ENCODE peak calls at places on chromosomes 11 and 22, in ten cellular contexts. G is A673, N is caudate nucleus, K is lower lobe of right lung, S is Karpas-422, J is heart right ventricle, V is body of pancreas, H is trophoblast cell, C is HepG2, M is aorta. R is an unnamed sample.

GRCh38 chr22:36830601-36831000 is 13.8 kb upstream of the PVALB start:
- DNase-seq in H (no peak), V (no peak), J (no peak), G (no peak), C (no peak), M (no peak), K (no peak), N (no peak), S (no peak), R (no peak)

GRCh38 chr22:37201066-37201820 is 11.0 kb downstream of the SSTR3 start:
- DNase-seq in J (no peak), G (no peak), V (no peak), M (peak), N (no peak), K (peak), H (no peak), S (no peak), C (no peak), R (no peak)

GRCh38 chr11:65821107-65821506 is 12.7 kb upstream of the SNX32 start:
- DNase-seq in M (no peak), S (peak), N (no peak), H (no peak), G (no peak), C (peak), K (peak), J (no peak), V (no peak), R (no peak)

GRCh38 chr11:100791873-100792272 is 104.8 kb downstream of the ARHGAP42 start:
- DNase-seq in G (no peak), V (no peak), M (no peak), C (no peak), S (no peak), K (no peak), H (no peak), N (no peak), J (no peak), R (no peak)

GRCh38 chr22:32623943-32624342 is 149.3 kb downstream of the FBXO7 start:
- DNase-seq in V (peak), G (no peak), K (no peak), J (peak), S (no peak), N (no peak), C (peak), H (no peak), M (peak), R (no peak)

GRCh38 chr11:9315078-9315688 is 790 bp upstream of the TMEM41B start:
- DNase-seq in N (no peak), K (peak), S (no peak), H (no peak), J (no peak), G (no peak), V (peak), C (no peak), M (no peak), R (no peak)

GRCh38 chr11:121479839-121480238 is 27.1 kb upstream of the SORL1-AS1 start:
- DNase-seq in G (no peak), N (no peak), S (no peak), H (no peak), M (no peak), V (no peak), J (no peak), C (no peak), K (no peak), R (no peak)

GRCh38 chr11:48062649-48063048 is 82.3 kb downstream of the PTPRJ start:
- DNase-seq in N (no peak), G (no peak), H (peak), C (no peak), M (no peak), K (no peak), V (no peak), J (no peak), S (no peak), R (no peak)

GRCh38 chr11:17607572-17608570 is 60.8 kb downstream of the OTOG start:
- DNase-seq in G (no peak), K (no peak), M (no peak), N (no peak), V (no peak), S (no peak), C (no peak), H (no peak), J (no peak), R (no peak)

GRCh38 chr22:30802202-30803166 is 107.8 kb downstream of the OSBP2 start:
- DNase-seq in S (peak), K (peak), G (peak), H (peak), J (peak), C (peak), M (peak), V (peak), N (peak), R (peak)

GRCh38 chr11:47550288-47551052 is 2.5 kb downstream of the CELF1 start:
- DNase-seq in M (no peak), G (no peak), S (no peak), K (no peak), N (no peak), H (peak), J (no peak), V (no peak), C (no peak), R (no peak)

GRCh38 chr11:35980646-35981402 is 37.0 kb downstream of the LDLRAD3 start:
- DNase-seq in N (no peak), S (no peak), J (no peak), M (no peak), V (no peak), H (peak), K (no peak), G (no peak), C (no peak), R (no peak)

GRCh38 chr22:49393526-49393925 is 434.1 kb downstream of the BRD1 start:
- DNase-seq in G (no peak), V (no peak), J (no peak), K (no peak), S (no peak), C (no peak), H (no peak), M (no peak), N (no peak), R (no peak)

GRCh38 chr11:33606762-33607161 is 93.9 kb downstream of the C11orf91 start:
- DNase-seq in S (no peak), V (no peak), N (no peak), C (no peak), M (no peak), K (no peak), H (no peak), J (no peak), G (no peak), R (no peak)

GRCh38 chr11:85464283-85464682 is 162.9 kb downstream of the DLG2 start:
- DNase-seq in V (no peak), C (no peak), H (no peak), S (peak), J (no peak), M (no peak), N (no peak), K (no peak), G (peak), R (no peak)

GRCh38 chr22:38793721-38794466 is at the start of gene DNAL4:
- DNase-seq in V (peak), K (peak), S (peak), J (peak), G (peak), M (peak), N (peak), H (peak), C (peak), R (peak)
- H3K27ac ChIP-seq in V (peak), K (peak), S (no peak), J (peak), G (peak), M (no peak), N (peak), H (no peak), C (peak), R (peak)

DNA sequence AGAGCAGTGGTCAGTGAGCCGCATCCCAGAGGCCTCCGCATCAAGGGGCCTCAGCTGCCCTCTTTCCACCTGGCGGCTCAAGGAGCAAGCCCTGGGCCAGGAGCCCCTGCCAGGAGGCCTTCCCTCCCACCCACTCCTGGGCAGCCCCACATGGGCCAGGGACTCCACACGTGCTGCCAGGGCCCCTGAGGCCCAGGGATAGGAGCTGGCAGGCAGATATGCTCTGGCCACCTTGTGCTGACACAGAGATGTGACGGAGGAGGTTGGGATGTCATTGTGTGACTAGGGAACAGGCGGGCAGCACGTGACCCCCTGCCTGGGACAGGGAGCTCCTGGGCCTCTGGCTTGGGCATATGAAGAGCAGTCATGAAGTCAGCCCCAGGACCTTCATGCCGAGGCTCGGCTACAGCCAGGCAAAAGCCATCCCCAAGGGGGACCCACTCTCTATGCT is 77.9 kb downstream of the PIWIL3 start:
- DNase-seq in K (no peak), N (no peak), H (no peak), J (no peak), V (no peak), C (no peak), S (no peak), G (no peak), M (no peak), R (no peak)
- H3K27ac ChIP-seq in K (peak), N (peak), H (no peak), J (peak), V (no peak), C (no peak), S (no peak), G (peak), M (no peak), R (no peak)

GRCh38 chr22:45911601-45912271 is 65.2 kb downstream of the WNT7B start:
- DNase-seq in K (peak), H (no peak), C (peak), J (peak), N (no peak), V (peak), G (no peak), S (no peak), M (no peak), R (no peak)
- H3K27ac ChIP-seq in K (peak), H (no peak), C (no peak), J (no peak), N (no peak), V (peak), G (no peak), S (no peak), M (no peak), R (no peak)

DNA sequence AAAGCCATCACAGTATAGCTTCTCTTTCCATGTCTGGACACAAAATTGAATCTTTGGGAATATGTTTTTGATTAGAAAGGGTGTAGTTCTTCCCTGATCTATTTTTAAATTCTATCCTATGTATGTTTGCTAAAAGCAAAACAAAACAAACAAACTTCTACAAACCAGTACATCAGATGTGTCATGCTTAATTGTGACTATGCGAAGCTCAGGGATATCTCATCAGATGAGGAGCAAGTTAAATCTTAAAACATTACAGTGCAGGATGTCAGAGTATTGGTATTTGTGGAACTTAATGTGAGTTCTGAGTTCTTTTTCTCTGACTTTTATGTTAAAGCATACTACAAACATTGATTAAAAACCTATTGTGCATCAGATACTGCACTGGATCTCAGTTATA is 1488.6 kb upstream of the TENM4 start:
- DNase-seq in H (no peak), K (no peak), J (no peak), M (no peak), C (no peak), S (no peak), V (no peak), G (no peak), N (no peak), R (no peak)
- H3K27ac ChIP-seq in H (no peak), K (no peak), J (no peak), M (no peak), C (no peak), S (no peak), V (no peak), G (no peak), N (no peak), R (no peak)

GRCh38 chr11:111230122-111230465 is 15.4 kb upstream of the POU2AF2 start:
- DNase-seq in K (no peak), J (no peak), N (no peak), H (no peak), S (no peak), G (no peak), C (no peak), M (no peak), V (no peak), R (no peak)
- H3K27ac ChIP-seq in K (peak), J (no peak), N (no peak), H (no peak), S (no peak), G (peak), C (no peak), M (no peak), V (no peak), R (no peak)